ENCODE peak calls at places on chromosomes 3 and 15, in nine cellular contexts. W, D, F, T, X, G, B, L and Y are unnamed samples.

GRCh38 chr3:114855839-114856238 is 291.2 kb downstream of the ZBTB20 start:
- DNase-seq in W (no peak), D (no peak), F (no peak), T (no peak), X (no peak), G (no peak), B (no peak), L (no peak), Y (no peak)

GRCh38 chr15:79682285-79682684 is 214.5 kb downstream of the MTHFS start:
- DNase-seq in W (no peak), D (no peak), F (no peak), T (peak), X (peak), G (peak), B (no peak), L (peak), Y (no peak)

GRCh38 chr15:62850791-62851291 is 191.7 kb upstream of the TPM1 start:
- DNase-seq in W (no peak), D (no peak), F (no peak), T (no peak), X (peak), G (no peak), B (no peak), L (peak), Y (no peak)

GRCh38 chr3:124882749-124883148 is 4.4 kb downstream of the ITGB5 start:
- DNase-seq in W (no peak), D (no peak), F (no peak), T (no peak), X (no peak), G (no peak), B (no peak), L (peak), Y (no peak)

GRCh38 chr15:65195542-65196026 is 10.4 kb upstream of the CLPX start:
- DNase-seq in W (no peak), D (no peak), F (no peak), T (no peak), X (no peak), G (no peak), B (no peak), L (no peak), Y (no peak)

GRCh38 chr15:63544253-63545026 is 40.0 kb downstream of the USP3 start:
- DNase-seq in W (no peak), D (no peak), F (no peak), T (no peak), X (no peak), G (no peak), B (no peak), L (no peak), Y (no peak)

GRCh38 chr15:66634540-66634939 is 67.5 kb upstream of the SMAD6 start:
- DNase-seq in W (no peak), D (no peak), F (no peak), T (no peak), X (no peak), G (no peak), B (no peak), L (no peak), Y (no peak)

GRCh38 chr15:92449476-92449875 is 55.8 kb downstream of the ST8SIA2 start:
- DNase-seq in W (no peak), D (no peak), F (no peak), T (no peak), X (peak), G (no peak), B (no peak), L (peak), Y (no peak)

GRCh38 chr3:11768604-11769003 is 78.1 kb downstream of the TAMM41 start:
- DNase-seq in W (no peak), D (no peak), F (no peak), T (no peak), X (no peak), G (no peak), B (no peak), L (no peak), Y (no peak)

GRCh38 chr3:194905696-194906095 is 220.0 kb downstream of the FAM43A start:
- DNase-seq in W (no peak), D (no peak), F (no peak), T (no peak), X (no peak), G (no peak), B (no peak), L (peak), Y (no peak)

GRCh38 chr15:83210619-83211018 is 3.0 kb upstream of the HDGFL3 start:
- DNase-seq in W (no peak), D (no peak), F (no peak), T (peak), X (peak), G (no peak), B (no peak), L (peak), Y (no peak)

GRCh38 chr3:52742418-52743041 is 28.2 kb downstream of the NEK4 start:
- DNase-seq in W (no peak), D (no peak), F (no peak), T (no peak), X (no peak), G (no peak), B (no peak), L (peak), Y (no peak)

GRCh38 chr3:73542127-73542526 is 82.6 kb downstream of the PDZRN3 start:
- DNase-seq in W (no peak), D (peak), F (no peak), T (no peak), X (no peak), G (no peak), B (peak), L (no peak), Y (no peak)

GRCh38 chr15:40793216-40793989 is 13.5 kb upstream of the ZFYVE19 start:
- DNase-seq in W (no peak), D (peak), F (no peak), T (peak), X (peak), G (peak), B (no peak), L (peak), Y (no peak)

GRCh38 chr3:182389041-182389815 is 404.1 kb upstream of the ATP11B start:
- DNase-seq in W (peak), D (peak), F (no peak), T (no peak), X (no peak), G (no peak), B (peak), L (peak), Y (no peak)

GRCh38 chr3:120438971-120439370 is 11.8 kb downstream of the FSTL1 start:
- DNase-seq in W (no peak), D (no peak), F (no peak), T (peak), X (no peak), G (no peak), B (no peak), L (peak), Y (no peak)